ENCODE peak calls at places on chromosomes 3 and 15, in four cellular contexts. K, P, Q and R are unnamed samples.

GRCh38 chr15:67146214-67146613 is 80.8 kb downstream of the SMAD3 start:
- DNase-seq in K (no peak), P (peak; percentile 61), Q (peak; percentile 46), R (peak; percentile 57)

GRCh38 chr3:128338536-128339400 is 127.9 kb downstream of the DNAJB8 start:
- DNase-seq in K (no peak), P (no peak), Q (no peak), R (no peak)

GRCh38 chr3:123952844-123953520 is 8.0 kb downstream of the CCDC14 start:
- DNase-seq in K (no peak), P (no peak), Q (no peak), R (no peak)

GRCh38 chr3:150265305-150265704 is 142.8 kb upstream of the TSC22D2 start:
- DNase-seq in K (no peak), P (no peak), Q (no peak), R (no peak)

GRCh38 chr15:46956456-46956855 is 760.8 kb upstream of the SEMA6D start:
- DNase-seq in K (no peak), P (no peak), Q (no peak), R (no peak)

GRCh38 chr3:123344175-123344908 is 104.5 kb downstream of the ADCY5 start:
- DNase-seq in K (no peak), P (no peak), Q (no peak), R (no peak)

GRCh38 chr15:67548862-67549651 is 6.6 kb downstream of the MAP2K5 start:
- DNase-seq in K (no peak), P (no peak), Q (peak; percentile 17), R (peak; percentile 13)

GRCh38 chr3:172904817-172905479 is 154.4 kb downstream of the ECT2 start:
- DNase-seq in K (no peak), P (no peak), Q (no peak), R (peak; percentile 38)

GRCh38 chr15:42919794-42920280 is 741 bp downstream of the TTBK2 start:
- DNase-seq in K (no peak), P (peak; percentile 35), Q (peak; percentile 53), R (peak; percentile 16)

GRCh38 chr15:85591622-85592021 is 203.1 kb downstream of the KLHL25 start:
- DNase-seq in K (no peak), P (no peak), Q (no peak), R (no peak)

GRCh38 chr15:85588657-85589056 is 206.1 kb downstream of the KLHL25 start:
- DNase-seq in K (no peak), P (no peak), Q (peak; percentile 32), R (no peak)

GRCh38 chr15:85589873-85590272 is 204.9 kb downstream of the KLHL25 start:
- DNase-seq in K (no peak), P (peak; percentile 80), Q (peak; percentile 26), R (no peak)

GRCh38 chr15:85593809-85594441 is 200.8 kb downstream of the KLHL25 start:
- DNase-seq in K (no peak), P (no peak), Q (no peak), R (no peak)

DNA sequence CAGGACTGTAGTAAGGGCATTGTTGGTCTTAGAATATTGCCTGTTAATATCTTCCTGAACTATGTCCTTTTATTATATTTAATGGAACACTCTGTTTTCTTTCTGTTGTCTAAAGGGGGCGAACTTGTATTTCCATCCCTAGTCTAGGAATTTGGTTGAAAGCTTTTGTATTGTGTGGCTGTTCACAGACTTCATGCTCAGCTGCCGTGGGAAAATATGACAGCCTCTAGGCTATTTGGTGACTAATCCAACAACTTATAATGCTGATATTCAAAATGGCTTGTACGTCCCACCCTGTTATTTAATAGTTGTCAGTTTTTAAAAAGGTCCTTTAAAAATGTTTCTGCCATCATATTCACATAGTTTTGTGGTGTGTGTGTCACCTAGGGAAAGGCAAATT is 202.6 kb downstream of the KLHL25 start:
- DNase-seq in K (no peak), P (peak; percentile 96), Q (no peak), R (peak; percentile 13)
- TF ChIP-seq CTCF in K (peak; percentile 21), P (peak; percentile 71), Q (peak; percentile 28), R (peak; percentile 38)

DNA sequence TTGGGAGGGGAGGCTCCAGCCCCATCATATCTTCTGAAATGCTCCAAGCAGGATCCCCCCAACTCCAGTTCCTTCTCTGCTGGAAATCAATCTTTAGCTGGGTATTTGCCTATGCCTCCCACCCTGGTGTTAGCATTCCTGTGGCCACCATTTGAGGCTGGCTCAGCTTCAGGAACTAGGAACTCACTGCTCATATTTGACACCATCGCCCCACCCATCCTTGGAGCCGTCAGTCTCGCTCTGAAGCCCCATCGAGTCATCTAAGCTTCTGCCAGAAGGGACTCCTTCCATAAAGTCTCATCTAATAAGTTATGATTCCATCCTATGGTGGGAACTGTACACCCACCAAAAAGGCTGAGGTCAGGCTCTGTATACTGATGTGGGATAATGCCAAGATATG is 26.4 kb downstream of the PRKCD start:
- DNase-seq in K (no peak), P (peak; percentile 34), Q (no peak), R (no peak)
- H3K36me3 ChIP-seq in K (no peaks in the 10 kb centered on the region), P (peaks cover 28% of the 10 kb centered on the region), Q (no peaks in the 10 kb centered on the region), R (no peaks in the 10 kb centered on the region)

DNA sequence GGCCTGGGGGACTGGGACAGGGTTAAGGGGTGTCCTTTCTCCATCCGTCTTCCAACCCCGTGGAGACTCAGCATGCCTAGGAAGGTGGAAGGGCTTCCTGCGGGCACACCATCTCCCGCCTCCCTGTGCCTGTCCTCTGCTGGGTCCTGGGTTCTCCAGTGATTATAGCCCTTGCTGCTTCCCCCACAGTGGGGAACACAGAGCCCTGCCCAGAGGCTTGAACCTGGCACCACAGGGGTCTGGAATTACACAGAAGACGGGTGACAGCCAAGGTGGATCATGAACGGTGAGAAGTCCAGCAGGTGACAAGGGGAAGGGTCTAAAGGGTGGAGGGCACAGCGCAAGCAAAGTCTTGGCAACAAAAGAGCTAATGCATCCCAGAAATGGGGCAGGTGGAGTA is 6.2 kb upstream of the SEMA3B start:
- DNase-seq in K (no peak), P (no peak), Q (no peak), R (no peak)
- H3K4me1 ChIP-seq in K (peaks cover 9% of the 10 kb centered on the region), P (peaks cover 33% of the 10 kb centered on the region), Q (peaks cover 59% of the 10 kb centered on the region), R (peaks cover 4% of the 10 kb centered on the region)

GRCh38 chr3:4584537-4585249 is 91.5 kb downstream of the ITPR1 start:
- DNase-seq in K (no peak), P (no peak), Q (no peak), R (no peak)
- TF ChIP-seq CTCF in K (peak; percentile 25), P (no peak), Q (peak; percentile 27), R (no peak)